ENCODE peak calls at places on chromosomes 12 and 14, in six cellular contexts. U is H1, G is GM12878, D is tibial nerve, K is suprapubic skin, X is endothelial cell of umbilical vein. Z is an unnamed sample. For H3K4me1, the result is how much of the 10 kb centered on the place peaks cover.

GRCh38 chr12:68200854-68201253 is 24.8 kb downstream of the IL26 start:
- DNase-seq in U (no peak), G (no peak), D (no peak), K (no peak), X (no peak), Z (no peak)

GRCh38 chr12:26668847-26669246 is 164.1 kb downstream of the ITPR2 start:
- DNase-seq in U (no peak), G (no peak), D (no peak), K (no peak), X (no peak), Z (no peak)

GRCh38 chr12:89080797-89081470 is 271.4 kb downstream of the DUSP6 start:
- DNase-seq in U (no peak), G (no peak), D (no peak), K (no peak), X (peak), Z (no peak)

GRCh38 chr14:38042356-38042755 is 165.3 kb upstream of the SSTR1 start:
- DNase-seq in U (no peak), G (no peak), D (no peak), K (no peak), X (peak), Z (no peak)

GRCh38 chr12:101969-102878 is 35.7 kb downstream of the IQSEC3 start:
- DNase-seq in U (peak), G (no peak), D (no peak), K (no peak), X (no peak), Z (no peak)

GRCh38 chr14:64501326-64502171 is 2.1 kb downstream of the ZBTB25 start:
- DNase-seq in U (no peak), G (no peak), D (peak), K (peak), X (peak), Z (peak)

GRCh38 chr12:96198970-96199369 is 4.8 kb downstream of the ELK3 start:
- DNase-seq in U (no peak), G (no peak), D (no peak), K (no peak), X (peak), Z (no peak)

GRCh38 chr14:22890416-22890815 is 7.4 kb downstream of the REM2 start:
- DNase-seq in U (no peak), G (no peak), D (no peak), K (no peak), X (no peak), Z (no peak)

GRCh38 chr14:78446807-78447206 is 276.6 kb downstream of the NRXN3 start:
- DNase-seq in U (no peak), G (no peak), D (no peak), K (no peak), X (peak), Z (no peak)

GRCh38 chr12:54678131-54678530 is 30.0 kb upstream of the DCD start:
- DNase-seq in U (no peak), G (no peak), D (no peak), K (no peak), X (no peak), Z (no peak)

GRCh38 chr12:118065380-118065779 is 4.4 kb upstream of the WSB2 start:
- DNase-seq in U (no peak), G (no peak), D (no peak), K (no peak), X (no peak), Z (no peak)

GRCh38 chr12:93626160-93626559 is 51.0 kb upstream of the CRADD start:
- DNase-seq in U (peak), G (no peak), D (no peak), K (no peak), X (no peak), Z (no peak)

GRCh38 chr12:2796187-2796663 is 1.5 kb downstream of the FKBP4 start:
- DNase-seq in U (no peak), G (no peak), D (no peak), K (no peak), X (no peak), Z (no peak)

GRCh38 chr14:95226801-95227200 is 69.5 kb upstream of the DICER1 start:
- DNase-seq in U (no peak), G (no peak), D (no peak), K (no peak), X (no peak), Z (no peak)

DNA sequence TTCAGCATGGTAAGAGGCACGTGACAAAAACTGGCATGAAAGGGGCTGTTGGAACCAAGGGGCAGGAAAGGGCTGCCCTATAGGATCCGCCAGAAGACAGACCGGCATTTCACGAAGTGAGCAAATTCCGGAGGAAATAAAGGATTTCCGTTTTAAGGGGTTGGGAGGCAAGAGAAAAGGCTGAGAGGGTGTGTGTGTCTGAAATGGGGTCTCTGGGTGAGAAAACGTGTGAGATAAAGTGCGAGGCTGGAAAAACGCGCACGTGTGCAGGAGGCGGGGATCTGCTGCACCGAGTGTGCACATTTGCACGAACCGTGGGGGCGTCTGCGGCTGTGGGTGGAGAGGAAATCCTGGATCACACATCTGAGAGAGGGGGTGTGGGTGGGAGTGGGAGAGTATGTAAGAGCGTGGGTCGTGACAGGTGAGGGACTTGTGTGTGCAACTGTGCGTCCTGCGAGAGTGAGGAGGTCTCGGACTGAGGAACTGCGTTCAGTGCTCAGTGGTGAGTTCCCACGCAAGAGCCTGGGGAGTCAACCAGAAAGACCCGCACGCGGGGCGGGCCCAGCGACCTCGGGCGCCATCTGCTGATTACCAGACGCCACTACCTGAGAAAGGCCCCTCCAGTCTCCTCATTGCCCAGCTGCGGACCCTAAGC is 37.0 kb upstream of the P2RX7 start:
- DNase-seq in U (peak), G (peak), D (peak), K (peak), X (peak), Z (peak)
- TF ChIP-seq CTCF in U (peak), G (peak), D (peak), K (peak), X (peak), Z (peak)

GRCh38 chr12:66623455-66623854 is 55.4 kb downstream of the GRIP1 start:
- DNase-seq in U (no peak), G (no peak), D (no peak), K (no peak), X (peak), Z (no peak)
- H3K4me1 ChIP-seq in U (under half), G (half or more), D (under half), K (under half), X (under half), Z (under half)

GRCh38 chr12:113396200-113396599 is 7.5 kb downstream of the SDS start:
- DNase-seq in U (no peak), G (no peak), D (no peak), K (no peak), X (no peak), Z (no peak)

GRCh38 chr12:113399490-113399889 is 4.2 kb downstream of the SDS start:
- DNase-seq in U (no peak), G (no peak), D (no peak), K (no peak), X (no peak), Z (no peak)

GRCh38 chr12:113396828-113397496 is 6.7 kb downstream of the SDS start:
- DNase-seq in U (no peak), G (no peak), D (no peak), K (no peak), X (no peak), Z (no peak)

GRCh38 chr12:113398346-113399290 is 5.1 kb downstream of the SDS start:
- DNase-seq in U (no peak), G (no peak), D (no peak), K (no peak), X (no peak), Z (no peak)

DNA sequence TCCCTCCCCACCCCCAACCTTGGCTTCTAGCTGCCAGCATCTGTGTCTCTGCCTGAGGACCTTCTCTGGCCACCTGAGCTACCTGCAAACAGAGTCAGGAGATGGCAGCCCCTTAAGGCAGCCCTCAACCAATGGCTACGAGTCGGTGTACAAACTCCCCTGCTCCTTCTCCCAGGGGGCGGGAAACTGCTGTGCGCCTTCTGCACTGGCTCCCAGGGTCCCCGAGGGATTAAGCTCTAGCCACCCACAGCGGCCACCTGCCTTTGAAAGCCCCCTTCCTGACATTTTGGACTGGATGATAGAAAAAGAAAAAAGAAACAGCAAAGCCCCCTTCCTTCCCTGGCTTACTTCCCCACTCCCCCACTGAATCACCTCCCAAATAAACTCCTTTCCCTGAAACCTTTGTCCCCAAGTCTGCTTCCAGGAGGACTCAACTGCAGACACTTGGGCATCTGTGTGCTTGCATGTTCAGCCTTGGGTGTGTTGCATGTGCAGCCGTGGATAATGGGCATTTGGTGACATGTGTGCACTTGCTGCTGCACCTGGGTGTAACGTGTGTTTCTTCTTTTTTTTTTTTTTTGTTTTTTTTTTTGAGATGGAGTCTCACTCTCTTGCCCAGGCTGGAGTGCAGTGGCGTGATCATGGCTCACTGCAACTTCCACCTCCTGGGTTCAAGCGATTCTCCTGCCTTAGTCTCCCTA is 6.0 kb downstream of the SDS start:
- DNase-seq in U (no peak), G (no peak), D (no peak), K (no peak), X (no peak), Z (no peak)
- TF ChIP-seq POLR2A in U (no peak), G (no peak), D (no peak), K (no peak), X (no peak), Z (no peak)

DNA sequence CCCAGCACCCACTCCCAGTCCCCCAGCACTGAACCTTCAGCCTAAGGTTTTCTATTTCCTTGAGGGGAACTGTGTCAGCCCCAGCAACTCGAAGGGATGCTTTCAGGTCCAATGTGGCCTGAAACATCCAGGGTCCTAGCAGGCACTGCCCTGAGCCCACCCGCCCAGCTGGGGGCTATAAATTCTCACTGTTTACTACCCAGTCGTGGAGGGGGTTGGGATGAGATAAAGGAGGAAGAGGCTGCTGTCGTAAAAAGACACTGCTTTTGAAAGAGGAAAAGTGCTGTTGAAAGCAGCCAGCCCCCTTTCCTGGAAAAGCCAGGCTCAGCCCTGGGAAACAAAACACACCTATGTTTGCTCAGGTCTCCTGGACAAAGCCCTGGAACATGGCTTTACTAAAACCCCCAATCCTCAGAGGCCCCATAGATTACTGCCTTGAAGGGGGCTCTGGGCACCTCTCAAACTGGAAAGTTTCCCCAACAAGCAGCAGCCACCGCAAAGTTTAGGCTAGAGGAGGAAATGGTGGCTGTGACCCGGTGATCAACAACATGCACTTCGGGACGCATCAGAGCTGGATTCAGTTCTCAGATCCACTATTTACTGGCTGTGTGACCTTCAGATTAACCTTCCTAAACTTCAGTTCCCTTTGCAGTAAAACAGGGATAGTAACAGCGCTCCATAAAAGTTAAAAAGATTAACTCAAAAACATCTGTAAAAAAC is 51.0 kb downstream of the ACTN1 start:
- DNase-seq in U (no peak), G (no peak), D (no peak), K (no peak), X (no peak), Z (no peak)
- TF ChIP-seq CTCF in U (no peak), G (no peak), D (no peak), K (no peak), X (no peak), Z (no peak)

Z was measured in heart left ventricle.